ENCODE peak calls at places on chromosomes 1 and 21, in five cellular contexts. W, R, H, A and X are unnamed samples.

GRCh38 chr1:58816072-58816746 is 32.4 kb upstream of the JUN start:
- DNase-seq in R (peak), H (peak), W (peak), A (peak), X (peak)

GRCh38 chr1:228358039-228358763 is 48.4 kb downstream of the TRIM11 start:
- DNase-seq in W (no peak), H (peak), R (no peak), A (no peak), X (no peak)

GRCh38 chr1:228802386-228803221 is 67.3 kb downstream of the RHOU start:
- DNase-seq in R (no peak), A (no peak), W (no peak), H (no peak), X (no peak)

GRCh38 chr1:25167269-25168192 is 64.8 kb downstream of the SYF2 start:
- DNase-seq in H (no peak), A (peak), R (no peak), W (peak), X (no peak)

GRCh38 chr1:6762060-6762459 is 23.2 kb upstream of the CAMTA1 start:
- DNase-seq in H (peak), R (no peak), A (no peak), W (no peak), X (no peak)

GRCh38 chr1:114505148-114505561 is 5.8 kb downstream of the TRIM33 start:
- DNase-seq in W (no peak), A (no peak), H (peak), R (no peak), X (no peak)

GRCh38 chr1:117605811-117606607 is at the start of gene TENT5C:
- DNase-seq in A (peak), W (peak), R (peak), H (peak), X (peak)

GRCh38 chr1:9038881-9039760 is 12.9 kb upstream of the SLC2A7 start:
- DNase-seq in W (no peak), R (no peak), H (no peak), A (no peak), X (no peak)

GRCh38 chr21:31318971-31319370 is 25.1 kb downstream of the TIAM1 start:
- DNase-seq in W (no peak), H (no peak), R (no peak), A (no peak), X (no peak)

GRCh38 chr1:108947871-108948525 is 15.3 kb downstream of the CLCC1 start:
- DNase-seq in R (no peak), A (no peak), H (peak), W (no peak), X (no peak)

GRCh38 chr21:16983425-16983824 is 529.4 kb upstream of the CXADR start:
- DNase-seq in A (no peak), R (no peak), H (no peak), W (no peak), X (no peak)

GRCh38 chr21:39599191-39599966 is 13.4 kb upstream of the B3GALT5 start:
- DNase-seq in A (no peak), W (no peak), H (no peak), R (no peak), X (no peak)

GRCh38 chr1:169868978-169869377 is 24.7 kb downstream of the SCYL3 start:
- DNase-seq in A (no peak), R (no peak), H (peak), W (no peak), X (no peak)

GRCh38 chr1:38115682-38116187 is 69.1 kb upstream of the POU3F1 start:
- DNase-seq in A (no peak), W (no peak), R (no peak), H (no peak), X (no peak)

GRCh38 chr1:229885568-229886495 is 181.2 kb upstream of the GALNT2 start:
- DNase-seq in W (no peak), H (no peak), R (no peak), A (no peak), X (peak)

GRCh38 chr1:216598448-216598847 is 124.8 kb downstream of the ESRRG start:
- DNase-seq in H (no peak), R (no peak), A (no peak), W (no peak), X (no peak)

GRCh38 chr1:183306317-183307042 is 111.7 kb downstream of the NMNAT2 start:
- DNase-seq in H (no peak), A (no peak), R (no peak), W (no peak), X (no peak)

GRCh38 chr1:165928075-165928731 is 100.8 kb downstream of the UCK2 start:
- DNase-seq in W (peak), A (peak), R (no peak), H (peak), X (no peak)

GRCh38 chr21:41479686-41480085 is 28.3 kb downstream of the TMPRSS2 start:
- DNase-seq in R (no peak), A (no peak), W (no peak), H (no peak), X (no peak)

GRCh38 chr1:203996126-203996525 is 76.8 kb upstream of the SOX13 start:
- DNase-seq in A (no peak), R (no peak), H (no peak), W (no peak), X (no peak)

GRCh38 chr1:165882168-165882837 is 54.9 kb downstream of the UCK2 start:
- DNase-seq in R (no peak), H (no peak), A (no peak), W (no peak), X (no peak)

GRCh38 chr1:188170446-188170845 is 1341.7 kb downstream of the PLA2G4A start:
- DNase-seq in A (no peak), W (no peak), H (no peak), R (no peak), X (no peak)

GRCh38 chr21:37874904-37875780 is 41.1 kb downstream of the KCNJ6 start:
- DNase-seq in R (no peak), W (no peak), H (no peak), A (no peak), X (no peak)

GRCh38 chr1:10794724-10795304 is 1.6 kb downstream of the CASZ1 start:
- DNase-seq in A (no peak), R (peak), W (no peak), H (peak), X (no peak)

GRCh38 chr1:149932474-149932873 is 4.2 kb downstream of the MTMR11 start:
- DNase-seq in H (no peak), R (no peak), W (peak), A (no peak), X (no peak)

GRCh38 chr1:5753431-5754078 is 238.7 kb downstream of the NPHP4 start:
- DNase-seq in A (no peak), R (no peak), H (no peak), W (no peak), X (no peak)

GRCh38 chr1:11752359-11753208 is 9.4 kb upstream of the C1orf167 start:
- DNase-seq in R (no peak), A (no peak), H (no peak), W (no peak), X (no peak)

GRCh38 chr1:221708076-221708571 is 33.8 kb downstream of the DUSP10 start:
- DNase-seq in W (no peak), H (no peak), A (no peak), R (no peak), X (no peak)

GRCh38 chr21:25970254-25970930 is 200.2 kb downstream of the APP start:
- DNase-seq in R (no peak), A (no peak), W (no peak), H (peak), X (no peak)

GRCh38 chr1:48498096-48498791 is 26.2 kb upstream of the SPATA6 start:
- DNase-seq in W (peak), R (peak), A (peak), H (peak), X (peak)

GRCh38 chr1:198373376-198373775 is 167.1 kb downstream of the ATP6V1G3 start:
- DNase-seq in A (no peak), H (peak), R (no peak), W (no peak), X (no peak)

GRCh38 chr1:71641903-71642302 is 561.1 kb upstream of the ZRANB2 start:
- DNase-seq in R (no peak), A (no peak), W (no peak), H (no peak), X (no peak)

GRCh38 chr1:172185206-172185605 is 235.3 kb upstream of the C1orf105 start:
- DNase-seq in R (no peak), H (no peak), A (no peak), W (no peak), X (no peak)

GRCh38 chr21:45203983-45204382 is 83.7 kb downstream of the POFUT2 start:
- DNase-seq in W (no peak), A (no peak), R (no peak), H (no peak), X (no peak)

GRCh38 chr1:27872059-27872801 is at the start of gene THEMIS2:
- DNase-seq in W (peak), H (peak), R (no peak), A (no peak), X (peak)

GRCh38 chr1:110650623-110651022 is 24.1 kb downstream of the KCNA3 start:
- DNase-seq in R (no peak), W (no peak), H (no peak), A (no peak), X (no peak)
- TF ChIP-seq CTCF in R (no peak), W (no peak), H (no peak), A (no peak), X (no peak)

GRCh38 chr1:16047791-16048475 is 4.4 kb downstream of the CLCNKB start:
- DNase-seq in W (no peak), R (no peak), A (no peak), H (no peak), X (no peak)

GRCh38 chr1:16051039-16051438 is 7.5 kb downstream of the CLCNKB start:
- DNase-seq in H (no peak), A (no peak), W (no peak), R (no peak), X (no peak)

GRCh38 chr1:16050328-16050727 is 6.7 kb downstream of the CLCNKB start:
- DNase-seq in A (no peak), W (no peak), R (no peak), H (no peak), X (no peak)

GRCh38 chr1:16046865-16047264 is 3.3 kb downstream of the CLCNKB start:
- DNase-seq in A (no peak), H (peak), W (no peak), R (no peak), X (no peak)

GRCh38 chr1:16048573-16049189 is 5.1 kb downstream of the CLCNKB start:
- DNase-seq in R (no peak), H (peak), W (peak), A (no peak), X (peak)
- TF ChIP-seq CTCF in R (no peak), H (no peak), W (no peak), A (no peak), X (no peak)

GRCh38 chr1:36613721-36614120 is 131.0 kb upstream of the CSF3R start:
- DNase-seq in W (no peak), H (no peak), A (no peak), R (no peak), X (no peak)
- TF ChIP-seq CTCF in W (no peak), H (no peak), A (no peak), R (no peak), X (no peak)

GRCh38 chr1:3042481-3042880 is 21.2 kb downstream of the ACTRT2 start:
- DNase-seq in A (no peak), H (no peak), R (no peak), W (no peak), X (peak)
- TF ChIP-seq CTCF in A (no peak), H (no peak), R (no peak), W (no peak), X (no peak)

DNA sequence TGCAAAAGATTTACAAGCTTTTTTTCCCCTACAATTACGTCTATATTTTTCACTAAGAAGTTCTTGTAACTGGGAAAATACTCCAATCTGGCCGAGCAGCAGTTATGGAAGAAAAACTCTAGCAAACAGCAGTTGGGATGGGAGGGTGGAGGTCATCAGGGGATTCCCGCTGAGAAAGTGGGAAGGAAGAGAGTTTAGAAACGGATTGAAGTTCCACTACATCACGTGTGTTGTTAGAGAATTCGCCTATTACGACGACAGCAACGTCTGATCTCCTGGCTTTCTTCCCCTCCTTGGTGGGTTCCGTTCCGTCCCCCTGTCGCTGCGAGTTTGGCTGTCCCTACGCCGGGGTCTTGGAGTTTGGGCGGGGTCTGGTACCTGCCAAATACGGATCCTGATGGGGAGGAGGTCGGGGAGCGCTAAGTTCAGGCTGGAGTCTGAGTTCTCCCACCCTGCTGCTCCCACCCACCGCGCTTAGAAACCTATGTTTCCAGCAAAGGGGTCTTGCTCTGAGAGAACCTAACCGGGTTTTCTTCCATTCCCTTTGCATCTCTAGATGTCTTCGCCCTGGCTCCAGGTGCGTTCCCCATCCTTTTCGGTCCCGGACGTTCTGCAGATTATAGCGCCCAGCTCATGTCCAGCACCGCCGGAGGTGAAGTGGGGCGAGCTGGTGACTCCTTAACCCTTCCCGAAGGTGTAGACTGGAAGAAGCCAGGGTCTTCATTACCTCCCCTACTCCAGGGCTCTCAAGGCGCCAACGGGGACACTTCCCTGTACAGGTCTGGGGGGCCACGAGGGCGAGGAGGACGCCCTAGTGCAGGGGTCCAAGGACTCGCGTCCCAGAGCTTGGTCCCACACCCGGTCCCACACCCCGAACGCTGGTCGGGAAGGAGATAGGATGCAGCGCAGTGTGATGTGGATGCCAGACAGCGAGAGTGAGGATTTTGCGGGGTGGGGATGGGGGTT is 688 bp upstream of the KCNK2 start:
- DNase-seq in R (no peak), H (no peak), W (no peak), A (no peak), X (no peak)
- TF ChIP-seq CTCF in R (no peak), H (no peak), W (no peak), A (no peak), X (no peak)

DNA sequence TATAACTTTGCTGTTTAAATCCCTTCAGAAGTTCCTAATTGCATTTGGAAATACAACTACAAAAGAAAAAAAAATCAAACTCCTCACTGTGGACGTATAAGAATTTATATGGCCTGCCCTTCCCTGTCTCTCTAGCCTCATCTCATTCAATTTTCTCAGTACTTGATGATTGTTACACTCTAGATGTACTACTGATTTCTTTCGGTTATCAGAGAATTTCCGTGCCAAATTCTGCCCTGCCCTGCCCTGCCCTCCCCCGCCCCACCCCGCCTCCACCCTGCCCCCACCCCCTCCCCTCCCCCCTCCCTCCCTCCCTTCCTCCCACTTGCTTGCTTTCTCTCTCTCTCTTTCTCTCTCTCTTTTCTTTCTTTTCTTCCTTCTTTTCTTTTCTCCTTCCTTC is 71.7 kb upstream of the MPC2 start:
- DNase-seq in A (no peak), W (no peak), R (no peak), H (no peak), X (no peak)
- TF ChIP-seq CTCF in A (no peak), W (no peak), R (no peak), H (no peak), X (no peak)

GRCh38 chr1:51572365-51572764 is 44.5 kb upstream of the OSBPL9 start:
- DNase-seq in W (no peak), H (no peak), A (no peak), R (no peak), X (no peak)

GRCh38 chr1:51568231-51568935 is 48.5 kb upstream of the OSBPL9 start:
- DNase-seq in R (no peak), W (no peak), H (no peak), A (no peak), X (no peak)

GRCh38 chr1:51570063-51570720 is 46.7 kb upstream of the OSBPL9 start:
- DNase-seq in H (peak), A (no peak), W (no peak), R (no peak), X (no peak)

GRCh38 chr1:51567653-51568052 is 48.6 kb upstream of the EPS15 start:
- DNase-seq in H (peak), A (no peak), W (no peak), R (no peak), X (no peak)

DNA sequence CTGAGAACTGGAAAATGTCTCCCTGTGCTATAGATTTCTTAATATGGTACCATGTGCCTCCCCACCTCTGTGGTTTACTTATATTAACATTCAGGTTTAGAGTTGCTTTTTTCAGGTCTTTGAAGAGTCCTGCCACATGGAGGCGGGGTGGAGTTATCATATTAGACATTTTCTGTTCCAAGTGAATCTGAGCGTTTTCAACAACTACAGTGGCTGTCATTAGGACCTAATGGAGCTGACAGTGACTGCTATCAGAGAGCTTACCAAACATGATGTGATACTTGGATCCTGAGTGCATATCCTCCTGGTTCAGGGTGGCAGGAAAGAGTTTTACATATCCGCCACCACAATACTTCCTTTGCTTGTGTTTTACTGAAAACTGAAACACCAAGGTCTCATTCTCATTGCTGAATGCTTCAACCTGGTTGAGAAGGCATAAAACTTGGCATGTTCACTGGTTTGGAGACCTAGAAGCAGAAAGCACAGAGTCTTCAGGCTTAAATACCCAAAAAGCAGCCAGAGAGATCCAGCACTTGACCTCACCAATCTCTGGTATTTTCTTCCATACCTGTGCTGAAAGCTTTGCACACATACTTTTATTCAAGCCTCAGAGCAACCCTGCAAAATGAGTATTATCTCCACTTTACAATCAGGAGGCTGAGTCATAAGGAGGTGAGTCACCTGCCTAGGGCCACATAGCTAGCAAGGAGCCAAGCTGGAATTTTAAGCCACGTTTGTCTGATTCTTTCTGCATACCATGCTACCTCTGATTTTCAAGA is 47.4 kb upstream of the OSBPL9 start:
- DNase-seq in A (peak), H (peak), R (no peak), W (peak), X (no peak)
- TF ChIP-seq CTCF in A (peak), H (peak), R (no peak), W (no peak), X (no peak)

GRCh38 chr1:201346337-201346939 is 31.0 kb downstream of the TNNT2 start:
- DNase-seq in R (no peak), A (peak), H (peak), W (peak), X (no peak)
- TF ChIP-seq CTCF in R (peak), A (peak), H (peak), W (peak), X (peak)

GRCh38 chr21:32392880-32393676 is at the start of gene URB1:
- DNase-seq in R (peak), H (peak), A (peak), W (peak), X (peak)
- TF ChIP-seq CTCF in R (no peak), H (no peak), A (no peak), W (no peak), X (no peak)

GRCh38 chr1:206929509-206929908 is 7.8 kb upstream of the FCMR start:
- DNase-seq in A (no peak), R (no peak), W (no peak), H (no peak), X (no peak)
- TF ChIP-seq CTCF in A (no peak), R (no peak), W (no peak), H (no peak), X (no peak)